ENCODE peak calls at places on chromosomes 6 and 20, in seven cellular contexts. L, Q, U, S, K, E and M are unnamed samples.

GRCh38 chr6:38212579-38212978 is 393.1 kb downstream of the ZFAND3 start:
- DNase-seq in L (no peak), Q (no peak), U (no peak), S (peak; percentile 73), K (no peak), E (no peak), M (peak; percentile 20)

GRCh38 chr6:157058574-157058973 is 264.7 kb downstream of the TMEM242 start:
- DNase-seq in L (no peak), Q (no peak), U (no peak), S (no peak), K (no peak), E (no peak), M (no peak)

GRCh38 chr6:82097676-82098075 is 149.9 kb downstream of the IBTK start:
- DNase-seq in L (no peak), Q (no peak), U (no peak), S (peak; percentile 3), K (no peak), E (no peak), M (no peak)

GRCh38 chr20:58081842-58082241 is 146.6 kb downstream of the ANKRD60 start:
- DNase-seq in L (no peak), Q (no peak), U (no peak), S (no peak), K (no peak), E (no peak), M (no peak)

GRCh38 chr6:20684474-20684873 is 150.2 kb downstream of the CDKAL1 start:
- DNase-seq in L (no peak), Q (no peak), U (no peak), S (no peak), K (no peak), E (no peak), M (no peak)

GRCh38 chr6:44117397-44118128 is 9.7 kb downstream of the MRPL14 start:
- DNase-seq in L (no peak), Q (no peak), U (no peak), S (no peak), K (no peak), E (peak; percentile 90), M (no peak)

GRCh38 chr6:117615981-117616961 is 14.0 kb upstream of the GOPC start:
- DNase-seq in L (peak; percentile 11), Q (peak; percentile 82), U (peak; percentile 53), S (peak; percentile 91), K (peak; percentile 48), E (peak; percentile 89), M (no peak)

GRCh38 chr6:117449549-117450439 is 24.1 kb upstream of the ROS1 start:
- DNase-seq in L (peak; percentile 83), Q (peak; percentile 46), U (peak; percentile 56), S (peak; percentile 77), K (peak; percentile 85), E (peak; percentile 84), M (peak; percentile 54)

GRCh38 chr6:157152544-157152943 is 170.8 kb downstream of the TMEM242 start:
- DNase-seq in L (no peak), Q (no peak), U (no peak), S (no peak), K (peak; percentile 32), E (no peak), M (no peak)

GRCh38 chr6:26105109-26105730 is 18.0 kb downstream of the HFE start:
- DNase-seq in L (no peak), Q (no peak), U (no peak), S (no peak), K (no peak), E (peak; percentile 74), M (no peak)

GRCh38 chr6:5260661-5261544 is at the start of the genes FARS2 and LYRM4:
- DNase-seq in L (peak; percentile 73), Q (peak; percentile 93), U (peak; percentile 96), S (peak; percentile 93), K (peak; percentile 90), E (peak; percentile 87), M (peak; percentile 89)

GRCh38 chr6:18388942-18389341 is 1.8 kb downstream of the RNF144B start:
- DNase-seq in L (peak; percentile 77), Q (no peak), U (no peak), S (peak; percentile 45), K (peak; percentile 31), E (peak; percentile 75), M (no peak)

GRCh38 chr6:12474167-12475140 is 184.3 kb downstream of the EDN1 start:
- DNase-seq in L (no peak), Q (no peak), U (no peak), S (no peak), K (no peak), E (no peak), M (no peak)

GRCh38 chr6:32178547-32179440 is 589 bp downstream of the RNF5 start:
- DNase-seq in L (no peak), Q (no peak), U (no peak), S (no peak), K (no peak), E (peak; percentile 13), M (no peak)

GRCh38 chr6:55652429-55652828 is 73.4 kb upstream of the HMGCLL1 start:
- DNase-seq in L (no peak), Q (no peak), U (no peak), S (no peak), K (no peak), E (no peak), M (no peak)

GRCh38 chr20:17873410-17874270 is 95.0 kb downstream of the SNX5 start:
- DNase-seq in L (peak; percentile 96), Q (peak; percentile 73), U (no peak), S (no peak), K (peak; percentile 73), E (peak; percentile 19), M (no peak)

GRCh38 chr6:168956141-168956838 is 297.4 kb downstream of the THBS2 start:
- DNase-seq in L (peak; percentile 33), Q (no peak), U (no peak), S (peak; percentile 16), K (peak; percentile 1), E (no peak), M (no peak)

GRCh38 chr6:158488065-158488464 is 71.8 kb upstream of the TMEM181 start:
- DNase-seq in L (peak; percentile 99), Q (no peak), U (no peak), S (peak; percentile 9), K (peak; percentile 87), E (no peak), M (no peak)

GRCh38 chr6:96542702-96543101 is 20.2 kb upstream of the FHL5 start:
- DNase-seq in L (no peak), Q (no peak), U (no peak), S (peak; percentile 25), K (peak; percentile 14), E (peak; percentile 12), M (no peak)

GRCh38 chr20:50804453-50805348 is 9.8 kb downstream of the BCAS4 start:
- DNase-seq in L (no peak), Q (no peak), U (no peak), S (no peak), K (no peak), E (peak; percentile 28), M (no peak)

GRCh38 chr20:50802289-50802688 is 7.4 kb downstream of the BCAS4 start:
- DNase-seq in L (no peak), Q (no peak), U (no peak), S (no peak), K (no peak), E (no peak), M (no peak)

GRCh38 chr20:50806126-50806768 is 11.4 kb downstream of the BCAS4 start:
- DNase-seq in L (no peak), Q (no peak), U (no peak), S (no peak), K (no peak), E (no peak), M (no peak)

GRCh38 chr20:50801747-50802125 is 6.9 kb downstream of the BCAS4 start:
- DNase-seq in L (no peak), Q (no peak), U (no peak), S (no peak), K (no peak), E (no peak), M (no peak)

GRCh38 chr20:50805349-50805684 is 10.5 kb downstream of the BCAS4 start:
- DNase-seq in L (no peak), Q (no peak), U (no peak), S (no peak), K (no peak), E (no peak), M (no peak)
- H2AK5ac ChIP-seq in L (no peak overlapping the region), Q (no peak overlapping the region), U (no peak overlapping the region), S (no peak overlapping the region), K (no peak overlapping the region), E (no peak overlapping the region), M (no peak overlapping the region)

DNA sequence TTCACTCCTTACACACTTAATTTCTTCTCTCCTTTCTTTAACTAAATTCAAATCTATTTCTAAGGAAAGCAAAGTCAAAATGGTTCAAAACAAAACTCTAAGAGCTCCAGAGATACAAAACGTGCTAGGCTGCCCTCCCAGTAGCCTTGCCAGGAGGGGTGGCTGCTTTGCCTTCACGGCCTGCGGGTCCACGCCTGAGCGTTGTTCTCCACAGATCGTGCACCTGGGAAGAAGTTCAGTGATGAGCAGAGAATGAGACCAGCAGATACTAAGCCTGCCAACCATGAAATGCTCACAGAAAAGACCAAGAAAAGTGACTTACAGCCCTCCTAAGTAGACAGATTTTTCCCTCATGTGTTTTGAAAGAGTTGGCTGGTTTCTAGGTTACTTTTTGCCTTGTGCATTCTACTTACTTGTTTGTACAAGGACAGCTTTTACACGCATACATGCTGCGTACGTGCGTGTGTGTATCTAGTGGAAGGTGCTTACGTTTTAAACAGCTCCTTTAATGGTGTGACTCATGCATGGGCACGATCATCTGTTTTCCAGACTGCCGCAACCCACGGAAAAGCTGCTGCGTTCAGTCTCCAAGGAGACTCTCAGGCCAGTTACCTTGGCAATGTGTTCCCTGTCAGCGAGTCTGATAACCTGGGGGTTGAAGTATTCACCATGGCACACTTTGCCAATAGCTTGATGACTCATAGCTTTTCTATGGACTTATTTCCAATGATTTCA is 32.4 kb upstream of the PBOV1 start:
- DNase-seq in L (peak; percentile 5), Q (no peak), U (no peak), S (no peak), K (peak; percentile 96), E (peak; percentile 3), M (no peak)
- H3K4me2 ChIP-seq in L (no peak overlapping the region), Q (no peak overlapping the region), U (no peak overlapping the region), S (no peak overlapping the region), K (no peak overlapping the region), E (no peak overlapping the region), M (no peak overlapping the region)

GRCh38 chr20:53823121-53823764 is 229.6 kb upstream of the ZNF217 start:
- DNase-seq in L (no peak), Q (no peak), U (no peak), S (no peak), K (no peak), E (no peak), M (no peak)
- H2AK5ac ChIP-seq in L (no peak overlapping the region), Q (no peak overlapping the region), U (no peak overlapping the region), S (no peak overlapping the region), K (no peak overlapping the region), E (no peak overlapping the region), M (no peak overlapping the region)

GRCh38 chr20:20138301-20139064 is 86.2 kb downstream of the CFAP61 start:
- DNase-seq in L (no peak), Q (no peak), U (no peak), S (no peak), K (no peak), E (no peak), M (no peak)

GRCh38 chr20:20136313-20136712 is 84.0 kb downstream of the CFAP61 start:
- DNase-seq in L (no peak), Q (no peak), U (no peak), S (no peak), K (no peak), E (no peak), M (no peak)

GRCh38 chr20:20139403-20139802 is 87.1 kb downstream of the CFAP61 start:
- DNase-seq in L (no peak), Q (no peak), U (no peak), S (no peak), K (no peak), E (no peak), M (no peak)

GRCh38 chr20:20134941-20135572 is 82.7 kb downstream of the CFAP61 start:
- DNase-seq in L (no peak), Q (no peak), U (no peak), S (peak; percentile 94), K (no peak), E (no peak), M (no peak)

GRCh38 chr20:20137851-20138250 is 85.5 kb downstream of the CFAP61 start:
- DNase-seq in L (no peak), Q (no peak), U (no peak), S (no peak), K (no peak), E (no peak), M (no peak)
- H3K4me2 ChIP-seq in L (no peak overlapping the region), Q (no peak overlapping the region), U (no peak overlapping the region), S (no peak overlapping the region), K (no peak overlapping the region), E (no peak overlapping the region), M (no peak overlapping the region)